ENCODE peak calls at places on chromosomes 13 and 19, in four cellular contexts. I, H, U and Y are unnamed samples. For H3K27me3, the result is how much of the 10 kb centered on the place peaks cover.

GRCh38 chr13:27966641-27967202 is 2.4 kb downstream of the CDX2 start:
- DNase-seq in I (no peak), H (no peak), U (no peak), Y (no peak)

GRCh38 chr19:9130965-9131364 is 4.2 kb upstream of the OR7G3 start:
- DNase-seq in I (no peak), H (no peak), U (no peak), Y (no peak)

GRCh38 chr19:11013771-11014170 is 52.9 kb downstream of the SMARCA4 start:
- DNase-seq in I (no peak), H (no peak), U (no peak), Y (no peak)

GRCh38 chr13:102948006-102948405 is 102.2 kb downstream of the ERCC5 start:
- DNase-seq in I (no peak), H (no peak), U (no peak), Y (no peak)

GRCh38 chr19:56107626-56108351 is 13.3 kb downstream of the ZNF787 start:
- DNase-seq in I (no peak), H (no peak), U (no peak), Y (no peak)

GRCh38 chr19:50362030-50362412 is 3.4 kb downstream of the NAPSA start:
- DNase-seq in I (peak), H (no peak), U (no peak), Y (no peak)

GRCh38 chr13:32023698-32024097 is 7.9 kb upstream of the FRY start:
- DNase-seq in I (no peak), H (no peak), U (no peak), Y (no peak)

GRCh38 chr19:4831351-4832340 is at the start of gene TICAM1:
- DNase-seq in I (peak), H (peak), U (peak), Y (peak)

GRCh38 chr13:65468628-65469027 is 1761.5 kb downstream of the PCDH9 start:
- DNase-seq in I (no peak), H (no peak), U (peak), Y (no peak)

GRCh38 chr19:8577247-8577646 is at the start of gene MYO1F:
- DNase-seq in I (peak), H (no peak), U (no peak), Y (no peak)

GRCh38 chr13:51726446-51727185 is 77.3 kb downstream of the DHRS12 start:
- DNase-seq in I (no peak), H (no peak), U (no peak), Y (no peak)

GRCh38 chr19:51224163-51224641 is 678 bp upstream of the CD33 start:
- DNase-seq in I (no peak), H (no peak), U (no peak), Y (no peak)

GRCh38 chr13:66886248-66886647 is 343.9 kb downstream of the PCDH9 start:
- DNase-seq in I (no peak), H (no peak), U (no peak), Y (no peak)

GRCh38 chr19:11481777-11482383 is 1.0 kb upstream of the ELAVL3 start:
- DNase-seq in I (peak), H (peak), U (peak), Y (peak)

GRCh38 chr13:45728759-45729158 is 26.6 kb downstream of the CBY2 start:
- DNase-seq in I (no peak), H (peak), U (no peak), Y (peak)

GRCh38 chr13:44220948-44221347 is 152.7 kb upstream of the SERP2 start:
- DNase-seq in I (no peak), H (no peak), U (no peak), Y (no peak)

GRCh38 chr13:96686286-96686685 is 308.0 kb downstream of the OXGR1 start:
- DNase-seq in I (no peak), H (no peak), U (no peak), Y (no peak)

GRCh38 chr19:8512115-8512967 is 1.6 kb downstream of the ZNF414 start:
- DNase-seq in I (no peak), H (peak), U (no peak), Y (peak)

DNA sequence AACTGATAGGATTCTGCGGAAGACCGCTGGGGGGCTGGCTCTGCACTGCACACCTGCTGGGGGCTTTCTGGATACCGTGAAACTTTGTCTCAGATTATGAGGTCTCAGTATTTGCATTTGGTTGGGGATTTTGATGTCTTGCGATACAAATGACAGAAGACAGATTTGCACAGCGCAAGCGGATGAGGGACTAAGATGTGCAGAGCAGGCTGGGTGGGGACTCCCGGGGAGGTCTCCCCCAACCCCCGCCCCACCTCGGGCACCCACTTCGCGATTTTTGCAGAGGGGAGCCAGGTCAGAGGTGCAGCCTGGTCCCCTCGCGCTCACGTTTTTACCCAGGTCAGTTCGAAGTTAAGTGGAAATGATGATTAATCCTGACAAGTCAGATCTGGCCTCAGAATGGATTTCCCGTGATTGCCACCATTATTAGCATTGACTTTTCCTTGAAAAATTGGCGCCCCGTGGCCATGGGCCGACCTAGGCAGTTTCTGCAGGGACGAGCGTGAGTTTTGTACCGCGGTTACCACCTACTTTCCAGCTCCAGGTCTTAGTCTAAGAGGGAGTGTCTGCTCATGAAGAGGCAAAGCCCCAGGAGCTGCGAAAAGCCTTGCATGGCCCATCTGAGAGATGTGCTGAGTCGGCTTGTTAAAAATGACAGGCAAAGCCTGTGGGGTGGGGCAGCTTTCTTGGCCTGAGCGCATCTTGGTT is 1.3 kb upstream of the GJB2 start:
- DNase-seq in I (no peak), H (no peak), U (no peak), Y (no peak)
- H3K4me3 ChIP-seq in I (peak), H (no peak), U (no peak), Y (no peak)

DNA sequence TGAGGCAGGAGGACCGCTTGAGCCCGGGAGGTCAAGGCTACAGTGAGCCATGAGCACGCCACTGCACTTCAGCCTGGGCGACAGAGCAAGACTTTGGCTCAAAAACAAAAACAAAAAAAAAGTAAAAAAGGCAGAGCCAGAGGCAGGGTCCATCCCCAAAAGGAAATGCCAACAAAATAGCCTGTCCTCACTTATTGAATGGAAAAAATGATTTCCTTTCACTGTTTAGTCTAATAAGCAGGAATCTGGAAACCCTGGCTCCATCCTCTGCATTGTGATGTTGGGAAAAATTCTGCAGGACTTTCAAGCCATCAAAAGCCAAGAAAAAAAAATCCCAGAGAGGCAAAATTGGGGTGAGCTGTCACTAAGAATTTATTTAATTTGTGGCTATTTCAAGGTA is 23.2 kb downstream of the ZIC5 start:
- DNase-seq in I (no peak), H (no peak), U (no peak), Y (no peak)
- H3K27me3 ChIP-seq in I (under half), H (half or more), U (under half), Y (under half)

GRCh38 chr13:95678967-95679366 is 2.0 kb downstream of the DNAJC3 start:
- DNase-seq in I (no peak), H (no peak), U (no peak), Y (no peak)
- H3K4me3 ChIP-seq in I (peak), H (peak), U (peak), Y (no peak)

GRCh38 chr13:112054616-112055015 is 12.3 kb upstream of the SOX1 start:
- DNase-seq in I (no peak), H (no peak), U (no peak), Y (no peak)
- H3K27me3 ChIP-seq in I (half or more), H (half or more), U (half or more), Y (half or more)

GRCh38 chr13:20544186-20544914 is 18.7 kb upstream of the CRYL1 start:
- DNase-seq in I (no peak), H (no peak), U (no peak), Y (no peak)

GRCh38 chr13:20550799-20551198 is 16.2 kb upstream of the IFT88 start:
- DNase-seq in I (no peak), H (no peak), U (no peak), Y (no peak)

GRCh38 chr13:20547479-20547908 is 19.5 kb upstream of the IFT88 start:
- DNase-seq in I (no peak), H (no peak), U (no peak), Y (no peak)

GRCh38 chr13:20546559-20546958 is 20.4 kb upstream of the IFT88 start:
- DNase-seq in I (no peak), H (no peak), U (no peak), Y (no peak)
- H3K4me3 ChIP-seq in I (no peak), H (no peak), U (no peak), Y (no peak)

GRCh38 chr13:33933810-33934209 is 115.9 kb downstream of the RFC3 start:
- DNase-seq in I (no peak), H (no peak), U (no peak), Y (no peak)
- H3K27me3 ChIP-seq in I (under half), H (under half), U (under half), Y (under half)